ENCODE peak calls at places on chromosomes 16 and 17, in nine cellular contexts. E is tibial nerve, V is K562, Z is ovary, C is stomach, X is GM12878, O is sigmoid colon, G is SK-N-SH, R is A549. P is an unnamed sample. For H3K4me1, the result is how much of the 10 kb centered on the place peaks cover.

GRCh38 chr16:1960665-1961630 is 1.6 kb downstream of the NDUFB10 start:
- DNase-seq in R (peak), X (no peak), V (no peak), O (no peak), E (no peak), C (no peak), Z (no peak), G (no peak), P (no peak)

GRCh38 chr17:4675791-4676190 is 28.1 kb downstream of the PELP1 start:
- DNase-seq in V (no peak), Z (no peak), C (no peak), E (no peak), G (no peak), R (no peak), O (no peak), X (no peak), P (no peak)

GRCh38 chr17:57475786-57476185 is 219.5 kb downstream of the MSI2 start:
- DNase-seq in X (no peak), C (no peak), V (no peak), E (no peak), Z (no peak), O (no peak), R (no peak), G (no peak), P (no peak)

GRCh38 chr16:89000207-89000959 is 23.4 kb upstream of the CBFA2T3 start:
- DNase-seq in G (no peak), E (no peak), C (no peak), O (no peak), V (no peak), Z (no peak), R (no peak), X (no peak), P (no peak)

GRCh38 chr16:87076331-87076949 is 240.8 kb downstream of the C16orf95 start:
- DNase-seq in E (no peak), X (no peak), G (no peak), O (peak), V (no peak), R (no peak), Z (no peak), C (no peak), P (no peak)

GRCh38 chr16:1367486-1368174 is 15.9 kb downstream of the GNPTG start:
- DNase-seq in E (no peak), R (no peak), V (no peak), C (no peak), O (no peak), Z (no peak), X (no peak), G (no peak), P (no peak)

GRCh38 chr17:21287703-21288449 is 3.4 kb downstream of the MAP2K3 start:
- DNase-seq in E (peak), V (no peak), C (peak), Z (peak), G (peak), R (peak), O (peak), X (peak), P (peak)

GRCh38 chr16:87821346-87822001 is 47.8 kb downstream of the SLC7A5 start:
- DNase-seq in Z (no peak), E (no peak), R (no peak), C (no peak), G (no peak), V (no peak), O (no peak), X (no peak), P (no peak)

GRCh38 chr17:47297661-47298400 is 25.9 kb upstream of the EFCAB13 start:
- DNase-seq in X (no peak), Z (no peak), C (no peak), V (no peak), G (no peak), E (no peak), R (no peak), O (no peak), P (no peak)

GRCh38 chr17:36907407-36907806 is 29.9 kb upstream of the LHX1 start:
- DNase-seq in X (no peak), E (no peak), R (no peak), Z (no peak), G (no peak), C (no peak), V (no peak), O (no peak), P (no peak)

GRCh38 chr17:2018716-2019490 is 6.2 kb downstream of the RTN4RL1 start:
- DNase-seq in O (no peak), V (no peak), X (no peak), C (no peak), E (no peak), G (no peak), R (no peak), Z (no peak), P (no peak)

DNA sequence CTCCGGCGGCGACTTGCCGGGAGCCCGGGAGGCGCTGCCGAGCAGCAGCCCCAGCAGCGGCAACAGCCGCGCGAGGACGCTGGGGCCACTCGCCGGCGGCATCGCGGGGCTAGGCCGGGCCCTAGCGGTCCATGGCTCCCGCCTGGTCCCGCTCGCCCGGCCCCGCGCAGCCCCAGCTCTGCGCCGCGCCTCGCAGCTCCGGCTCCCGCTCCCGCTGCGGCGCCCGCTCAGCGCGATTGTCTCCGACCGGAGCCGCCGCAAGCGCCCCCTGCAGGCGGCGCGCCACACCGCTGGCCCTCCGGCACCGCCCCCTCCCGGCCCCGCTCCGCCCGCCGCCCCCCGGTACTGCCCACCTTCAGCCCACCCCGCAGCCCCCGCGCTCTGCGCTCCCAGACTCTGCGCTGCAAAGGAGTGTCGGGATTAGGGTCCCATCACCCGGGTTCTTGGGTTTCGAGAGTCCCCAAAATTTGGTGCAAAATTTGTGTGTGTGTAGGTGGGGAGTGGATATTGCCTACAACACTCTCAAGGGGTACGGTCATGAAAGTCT is at the start of gene FAM171A2:
- DNase-seq in X (no peak), R (peak), E (no peak), O (no peak), C (peak), G (peak), Z (peak), V (peak), P (peak)
- TF ChIP-seq EP300 in X (no peak), R (no peak), E (no peak), O (no peak), C (no peak), G (no peak), Z (no peak), V (no peak), P (no peak)

GRCh38 chr17:80855196-80855967 is 136.3 kb upstream of the CHMP6 start:
- DNase-seq in O (peak), E (no peak), G (no peak), Z (no peak), R (no peak), V (no peak), X (no peak), C (no peak), P (peak)
- H3K27ac ChIP-seq in O (peak), E (no peak), G (no peak), Z (no peak), R (peak), V (peak), X (peak), C (no peak), P (no peak)

GRCh38 chr17:82302498-82302963 is 14.9 kb downstream of the CD7 start:
- DNase-seq in O (no peak), C (no peak), R (no peak), E (no peak), X (no peak), V (no peak), G (peak), Z (no peak), P (no peak)
- H3K4me1 ChIP-seq in O (under half), C (under half), R (under half), E (under half), X (under half), V (half or more), G (under half), Z (under half), P (under half)

GRCh38 chr17:35052240-35052608 is 11.3 kb downstream of the RFFL start:
- DNase-seq in O (no peak), C (no peak), V (no peak), X (no peak), E (no peak), G (no peak), R (no peak), Z (no peak), P (no peak)
- TF ChIP-seq EP300 in O (no peak), C (no peak), V (no peak), X (no peak), E (no peak), G (no peak), R (no peak), Z (no peak), P (no peak)